ENCODE peak calls at places on chromosomes 3 and 15, in nine cellular contexts. M is transverse colon; X is CD8-positive, alpha-beta T cell; J is lung; N is right lobe of liver; Z is tibial artery; A is effector memory CD4-positive, alpha-beta T cell; E is AG10803; V is astrocyte of the cerebellum. H is an unnamed sample.

GRCh38 chr3:127074900-127075360 is 92.0 kb downstream of the PLXNA1 start:
- DNase-seq in E (peak), A (no peak), X (no peak), J (no peak), N (peak), M (no peak), Z (peak), V (peak), H (peak)

GRCh38 chr3:47273564-47273963 is 9.0 kb downstream of the KIF9 start:
- DNase-seq in M (no peak), N (no peak), Z (no peak), A (no peak), X (no peak), V (no peak), J (no peak), E (no peak), H (no peak)

GRCh38 chr3:132318451-132318850 is 1.2 kb downstream of the ACP3 start:
- DNase-seq in V (no peak), X (no peak), M (no peak), N (no peak), J (no peak), E (no peak), A (no peak), Z (no peak), H (peak)

GRCh38 chr15:52620496-52620895 is 51.7 kb upstream of the ARPP19 start:
- DNase-seq in A (no peak), N (no peak), X (no peak), M (no peak), J (no peak), Z (no peak), V (no peak), E (no peak), H (no peak)

GRCh38 chr3:179308006-179308405 is 14.8 kb upstream of the ZNF639 start:
- DNase-seq in V (no peak), A (no peak), E (no peak), N (no peak), M (no peak), X (no peak), J (no peak), Z (no peak), H (no peak)

GRCh38 chr3:159824341-159824740 is 164.3 kb upstream of the IL12A start:
- DNase-seq in X (no peak), V (peak), E (peak), A (no peak), N (no peak), Z (no peak), M (peak), J (no peak), H (peak)

GRCh38 chr15:67820992-67821783 is 4.1 kb upstream of the SKOR1 start:
- DNase-seq in Z (peak), X (peak), A (no peak), J (no peak), N (peak), E (peak), M (peak), V (no peak), H (peak)

GRCh38 chr3:52051444-52051843 is 4.9 kb downstream of the DUSP7 start:
- DNase-seq in X (no peak), N (no peak), V (no peak), E (no peak), Z (no peak), A (no peak), J (no peak), M (no peak), H (no peak)

GRCh38 chr3:113912551-113913246 is 35.1 kb upstream of the ZDHHC23 start:
- DNase-seq in E (peak), M (peak), A (peak), Z (no peak), X (peak), J (no peak), V (peak), N (no peak), H (peak)

GRCh38 chr15:66833372-66833771 is 131.3 kb downstream of the SMAD6 start:
- DNase-seq in N (no peak), J (no peak), A (no peak), V (no peak), Z (no peak), M (no peak), E (no peak), X (no peak), H (no peak)

GRCh38 chr15:42721016-42721415 is 15.9 kb downstream of the CDAN1 start:
- DNase-seq in Z (peak), J (no peak), X (no peak), N (no peak), M (no peak), V (no peak), E (no peak), A (no peak), H (no peak)

GRCh38 chr3:193998628-193999027 is 137.3 kb upstream of the HES1 start:
- DNase-seq in N (no peak), V (no peak), X (no peak), J (no peak), A (no peak), M (no peak), E (no peak), Z (no peak), H (no peak)
- H3K4me3 ChIP-seq in N (no peak), V (no peak), X (no peak), J (no peak), A (no peak), M (no peak), E (no peak), Z (no peak), H (no peak)

GRCh38 chr3:50608278-50608677 is 3.3 kb downstream of the CISH start:
- DNase-seq in N (no peak), X (no peak), J (no peak), V (no peak), Z (no peak), M (no peak), A (no peak), E (no peak), H (no peak)
- H3K4me3 ChIP-seq in N (peak), X (peak), J (no peak), V (no peak), Z (no peak), M (no peak), A (peak), E (no peak), H (no peak)

DNA sequence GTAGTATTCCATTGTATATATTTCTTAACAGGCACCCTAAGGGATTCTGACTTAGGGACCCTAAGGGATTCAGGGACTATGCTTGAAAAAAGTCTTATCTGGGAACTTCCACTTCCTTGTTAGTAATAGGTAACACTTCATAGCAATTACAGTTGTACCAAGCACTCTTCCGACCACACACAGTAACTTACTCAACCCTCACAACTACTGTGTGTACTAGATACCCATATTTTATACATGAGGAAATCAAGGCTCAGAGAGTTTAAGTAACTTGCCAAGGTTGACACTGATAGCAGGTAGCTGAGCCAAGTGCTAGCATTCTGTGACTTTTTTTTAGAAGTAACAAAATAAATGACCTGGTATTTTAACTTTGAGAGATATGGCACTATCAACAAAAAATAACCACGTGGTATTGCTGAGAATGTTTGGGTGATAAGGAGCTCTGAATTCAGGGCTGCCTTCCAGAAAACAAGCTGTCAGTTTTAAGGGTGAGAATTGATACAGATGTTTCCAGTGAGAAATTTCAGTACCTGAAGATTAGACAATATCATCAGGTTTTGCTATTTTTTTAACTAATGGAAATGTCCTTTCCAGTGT is 210.3 kb upstream of the SUCLG2 start:
- DNase-seq in A (no peak), N (no peak), V (no peak), X (no peak), Z (no peak), M (no peak), J (no peak), E (no peak), H (no peak)
- H3K4me3 ChIP-seq in A (no peak), N (no peak), V (no peak), X (no peak), Z (no peak), M (no peak), J (no peak), E (no peak), H (no peak)

GRCh38 chr3:112084980-112085697 is 1.1 kb upstream of the C3orf52 start:
- DNase-seq in V (no peak), N (no peak), E (no peak), X (no peak), J (no peak), Z (no peak), A (no peak), M (peak), H (no peak)
- H3K4me3 ChIP-seq in V (no peak), N (no peak), E (no peak), X (no peak), J (no peak), Z (no peak), A (no peak), M (no peak), H (no peak)

GRCh38 chr3:141167681-141168080 is 63.9 kb upstream of the PXYLP1 start:
- DNase-seq in E (no peak), J (no peak), N (no peak), X (no peak), M (no peak), V (no peak), Z (no peak), A (no peak), H (no peak)
- H3K4me3 ChIP-seq in E (no peak), J (no peak), N (no peak), X (no peak), M (no peak), V (no peak), Z (no peak), A (no peak), H (no peak)

GRCh38 chr15:63984331-63984730 is 62.0 kb downstream of the DAPK2 start:
- DNase-seq in J (no peak), Z (no peak), X (no peak), M (no peak), N (no peak), V (no peak), A (no peak), E (no peak), H (no peak)
- H3K4me3 ChIP-seq in J (no peak), Z (no peak), X (no peak), M (no peak), N (no peak), V (no peak), A (no peak), E (no peak), H (no peak)

H was measured in astrocyte of the spinal cord.